ENCODE peak calls at places on chromosomes 7 and 10, in four cellular contexts. Q, W, U and M are unnamed samples.

GRCh38 chr10:60048146-60048545 is 141.8 kb upstream of the CCDC6 start:
- DNase-seq in W (no peak), Q (no peak), U (no peak), M (peak; percentile 92)

GRCh38 chr10:580796-581195 is 108.7 kb downstream of the DIP2C start:
- DNase-seq in W (peak; percentile 52), U (no peak), Q (no peak), M (no peak)

GRCh38 chr7:80908360-80908797 is 10.5 kb downstream of the SEMA3C start:
- DNase-seq in W (no peak), U (no peak), Q (no peak), M (no peak)

GRCh38 chr10:113905756-113906155 is 51.3 kb downstream of the NHLRC2 start:
- DNase-seq in Q (no peak), W (no peak), U (no peak), M (no peak)

GRCh38 chr10:60428387-60428737 is 38.7 kb upstream of the ANK3 start:
- DNase-seq in W (no peak), U (no peak), Q (no peak), M (no peak)

GRCh38 chr7:43211693-43212092 is 99.2 kb downstream of the HECW1 start:
- DNase-seq in W (no peak), Q (no peak), U (no peak), M (peak; percentile 32)

GRCh38 chr7:66638309-66639099 is 9.8 kb downstream of the KCTD7 start:
- DNase-seq in Q (no peak), U (no peak), W (no peak), M (peak; percentile 51)

GRCh38 chr10:121823993-121824463 is 103.8 kb downstream of the ATE1 start:
- DNase-seq in Q (no peak), W (no peak), U (peak; percentile 14), M (peak; percentile 68)

GRCh38 chr7:1670894-1671875 is 1.1 kb downstream of the ELFN1 start:
- DNase-seq in Q (no peak), W (peak; percentile 52), U (no peak), M (no peak)

GRCh38 chr7:98515201-98515600 is 101.9 kb upstream of the NPTX2 start:
- DNase-seq in W (no peak), U (no peak), Q (no peak), M (no peak)

GRCh38 chr10:118763202-118763988 is 8.6 kb upstream of the CACUL1 start:
- DNase-seq in Q (no peak), W (no peak), U (no peak), M (no peak)

GRCh38 chr10:90858489-90858968 is 690 bp upstream of the HTR7 start:
- DNase-seq in W (no peak), Q (no peak), U (no peak), M (no peak)

GRCh38 chr7:142376356-142376997 is 118.6 kb upstream of the PRSS58 start:
- DNase-seq in U (no peak), Q (no peak), W (no peak), M (no peak)

GRCh38 chr7:50199824-50200223 is 104.7 kb upstream of the IKZF1 start:
- DNase-seq in U (no peak), Q (no peak), W (no peak), M (no peak)

GRCh38 chr7:75650671-75651070 is 88.1 kb downstream of the HIP1 start:
- DNase-seq in W (no peak), U (no peak), Q (no peak), M (no peak)

GRCh38 chr10:60425392-60426110 is 35.9 kb upstream of the ANK3 start:
- DNase-seq in Q (no peak), W (no peak), U (no peak), M (no peak)

GRCh38 chr7:101820703-101821102 is 3.3 kb downstream of the CUX1 start:
- DNase-seq in U (no peak), W (no peak), Q (no peak), M (no peak)

GRCh38 chr7:16999541-17000266 is 117.9 kb upstream of the AGR3 start:
- DNase-seq in Q (no peak), U (no peak), W (no peak), M (no peak)

GRCh38 chr10:29533046-29533445 is 101.7 kb downstream of the SVIL start:
- DNase-seq in U (no peak), W (no peak), Q (no peak), M (no peak)

GRCh38 chr10:10878944-10879343 is 138.7 kb upstream of the CELF2 start:
- DNase-seq in Q (no peak), U (no peak), W (no peak), M (no peak)

GRCh38 chr10:132392811-132393694 is 3.9 kb upstream of the PWWP2B start:
- DNase-seq in Q (no peak), W (peak; percentile 57), U (no peak), M (no peak)

GRCh38 chr10:93287775-93288174 is 194.4 kb downstream of the MYOF start:
- DNase-seq in W (no peak), U (no peak), Q (no peak), M (peak; percentile 89)

GRCh38 chr10:93290661-93291354 is 191.3 kb downstream of the MYOF start:
- DNase-seq in W (no peak), U (no peak), Q (no peak), M (no peak)

GRCh38 chr10:93294004-93294403 is 188.1 kb downstream of the MYOF start:
- DNase-seq in W (no peak), U (no peak), Q (no peak), M (no peak)

DNA sequence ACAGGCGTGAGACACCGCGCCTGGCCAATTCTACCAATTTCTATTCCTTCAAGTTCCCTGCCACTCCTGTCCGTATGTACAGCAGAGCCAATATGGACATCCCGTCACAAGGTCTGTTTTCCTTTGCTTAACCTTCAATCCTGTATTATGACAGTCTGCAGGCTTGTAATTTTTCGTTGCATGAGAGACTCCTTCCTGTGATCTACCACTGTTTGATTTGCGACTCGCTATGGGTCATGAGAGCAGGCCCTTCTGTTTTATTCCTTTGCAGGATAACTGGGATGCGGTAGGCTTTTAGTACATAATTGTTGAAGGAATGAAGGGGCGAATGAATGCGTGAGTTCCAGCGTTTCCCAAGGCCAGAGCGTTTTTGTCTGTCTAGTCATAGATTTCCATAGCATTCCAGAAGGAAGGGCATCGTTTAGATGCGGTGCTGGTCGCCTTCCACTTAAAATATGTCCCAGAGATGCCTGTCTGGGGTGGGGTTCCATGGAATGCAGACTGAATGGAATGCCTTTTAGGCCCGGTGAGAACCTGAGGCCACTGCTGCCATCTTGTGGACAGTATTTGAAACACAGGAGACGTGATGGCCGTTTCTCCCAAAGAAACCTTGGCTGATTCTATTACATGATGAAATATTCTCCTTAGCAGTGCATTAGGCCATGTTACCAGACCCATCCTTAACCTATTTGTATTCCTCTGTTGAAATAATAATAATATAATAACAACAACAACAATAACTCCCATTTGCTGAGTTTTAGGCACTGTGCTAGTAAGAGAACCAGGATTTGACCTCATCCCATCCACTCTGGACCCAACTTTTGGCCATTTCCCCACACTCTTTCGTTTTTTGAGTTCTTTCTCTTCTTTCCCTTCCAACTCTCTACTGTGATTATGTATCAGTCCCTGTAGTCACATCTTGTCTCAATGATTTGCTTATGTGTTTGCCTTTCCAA is 193.2 kb downstream of the MYOF start:
- DNase-seq in Q (peak; percentile 82), U (peak; percentile 27), W (peak; percentile 74), M (peak; percentile 96)
- TF ChIP-seq POLR2AphosphoS5 in Q (no peak), U (no peak), W (no peak), M (no peak)

GRCh38 chr10:4355346-4355745 is 470.7 kb upstream of the AKR1E2 start:
- DNase-seq in Q (no peak), U (no peak), W (no peak), M (no peak)

GRCh38 chr10:4353059-4353655 is 472.9 kb upstream of the AKR1E2 start:
- DNase-seq in Q (no peak), W (no peak), U (no peak), M (no peak)

GRCh38 chr10:4352566-4352961 is 473.4 kb upstream of the AKR1E2 start:
- DNase-seq in Q (no peak), W (no peak), U (no peak), M (no peak)

GRCh38 chr10:4354382-4354812 is 471.6 kb upstream of the AKR1E2 start:
- DNase-seq in Q (no peak), U (no peak), W (no peak), M (no peak)

DNA sequence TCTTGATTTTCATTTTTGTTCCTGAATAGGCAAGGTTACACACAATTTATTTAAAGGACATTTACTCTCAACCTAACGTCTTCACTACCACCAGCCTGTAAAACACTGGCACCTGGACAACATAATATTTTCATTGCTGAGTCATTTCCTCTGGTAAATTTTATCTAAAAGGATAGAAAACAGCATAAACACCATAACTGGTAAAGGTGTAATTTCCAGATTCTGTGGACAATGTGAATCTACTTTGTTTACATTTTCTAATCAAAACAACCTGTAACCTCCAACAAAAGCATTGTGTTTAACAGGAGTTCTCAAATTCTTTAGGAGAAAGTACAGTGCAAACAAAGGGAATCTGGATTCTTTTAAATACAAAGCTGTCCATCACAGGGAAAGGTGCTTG is 472.0 kb upstream of the AKR1E2 start:
- DNase-seq in U (no peak), Q (no peak), W (no peak), M (no peak)
- TF ChIP-seq POLR2AphosphoS5 in U (no peak), Q (no peak), W (no peak), M (no peak)

GRCh38 chr7:128938524-128939074 is 872 bp downstream of the IRF5 start:
- DNase-seq in U (no peak), W (no peak), Q (no peak), M (peak; percentile 56)
- TF ChIP-seq POLR2AphosphoS5 in U (peak; percentile 89), W (no peak), Q (no peak), M (no peak)

DNA sequence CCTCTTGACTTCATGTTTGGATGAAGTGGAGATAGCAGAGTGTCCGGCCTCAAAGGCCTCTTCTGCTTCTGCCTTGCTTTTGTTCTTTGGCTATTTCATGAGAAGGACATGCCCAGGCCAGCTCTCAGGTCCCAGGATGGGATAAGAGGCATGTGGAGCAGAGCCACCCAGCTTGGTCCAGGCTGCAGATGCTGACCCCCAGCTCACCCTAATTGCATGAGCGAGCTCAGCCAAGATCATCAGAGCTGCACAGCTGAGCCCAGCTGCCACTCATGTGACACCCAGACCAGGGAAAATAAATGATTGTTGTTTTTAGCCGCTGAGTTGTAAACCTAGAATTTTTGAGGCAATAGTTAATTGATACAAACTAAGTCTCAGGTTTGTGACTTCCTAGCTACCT is 230.0 kb downstream of the PHF14 start:
- DNase-seq in W (no peak), Q (no peak), U (no peak), M (no peak)
- TF ChIP-seq POLR2AphosphoS5 in W (no peak), Q (no peak), U (no peak), M (no peak)

DNA sequence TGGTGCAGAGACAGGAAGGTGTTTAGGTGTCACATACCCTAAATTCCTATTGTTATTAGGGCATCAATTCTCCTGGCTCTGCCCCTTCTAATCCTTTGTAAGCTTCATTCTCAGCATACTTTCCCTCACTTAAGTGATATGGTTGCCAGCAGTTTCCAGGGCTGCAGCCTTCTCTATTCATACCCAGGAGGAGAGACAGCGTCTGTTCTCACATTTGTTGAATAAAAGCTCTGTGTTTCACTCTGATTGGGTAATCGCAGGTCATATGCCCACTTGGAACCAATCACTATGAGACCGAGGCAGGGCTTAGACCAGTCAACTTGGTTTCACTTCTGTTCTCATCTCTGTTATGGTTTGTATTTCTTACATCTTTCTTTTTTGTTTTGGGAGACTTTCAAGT is 109.6 kb upstream of the MTPN start:
- DNase-seq in Q (peak; percentile 78), W (no peak), U (no peak), M (peak; percentile 83)
- TF ChIP-seq POLR2AphosphoS5 in Q (no peak), W (no peak), U (no peak), M (no peak)